ENCODE peak calls at places on chromosome 7, in five cellular contexts. M is transverse colon; O is endothelial cell; K is CD4-positive, alpha-beta T cell; S is upper lobe of left lung. V is an unnamed sample.

GRCh38 chr7:138396251-138397070 is 63.6 kb upstream of the TRIM24 start:
- DNase-seq in M (peak; percentile 17), O (no peak), K (no peak), S (peak; percentile 59), V (no peak)

GRCh38 chr7:12609556-12609955 is 39.0 kb downstream of the SCIN start:
- DNase-seq in M (no peak), O (no peak), K (no peak), S (no peak), V (no peak)

GRCh38 chr7:7932553-7932952 is 36.0 kb upstream of the GLCCI1 start:
- DNase-seq in M (no peak), O (no peak), K (no peak), S (no peak), V (no peak)

GRCh38 chr7:100629117-100629711 is 12.1 kb downstream of the TFR2 start:
- DNase-seq in M (peak; percentile 33), O (peak; percentile 71), K (no peak), S (peak; percentile 27), V (no peak)

GRCh38 chr7:1193593-1194424 is 33.8 kb upstream of the ZFAND2A start:
- DNase-seq in M (peak; percentile 41), O (peak; percentile 43), K (peak; percentile 22), S (peak; percentile 47), V (peak; percentile 22)

GRCh38 chr7:127651556-127652332 is at the start of gene SND1:
- DNase-seq in M (peak; percentile 99), O (peak; percentile 95), K (peak; percentile 98), S (peak; percentile 100), V (peak; percentile 94)

GRCh38 chr7:620052-620451 is 100.4 kb upstream of the PDGFA start:
- DNase-seq in M (peak; percentile 61), O (no peak), K (no peak), S (no peak), V (no peak)

GRCh38 chr7:48938539-48938938 is 14.2 kb downstream of the CDC14C start:
- DNase-seq in M (no peak), O (no peak), K (no peak), S (no peak), V (no peak)

GRCh38 chr7:94277236-94277635 is 117.5 kb upstream of the COL1A2 start:
- DNase-seq in M (no peak), O (no peak), K (no peak), S (no peak), V (no peak)

GRCh38 chr7:98073047-98073446 is 33.6 kb upstream of the LMTK2 start:
- DNase-seq in M (no peak), O (no peak), K (no peak), S (no peak), V (no peak)

GRCh38 chr7:96710544-96710943 is 898 bp upstream of the SEM1 start:
- DNase-seq in M (no peak), O (no peak), K (no peak), S (no peak), V (no peak)

GRCh38 chr7:135320277-135320676 is 86.6 kb downstream of the STRA8 start:
- DNase-seq in M (peak; percentile 69), O (no peak), K (no peak), S (peak; percentile 57), V (no peak)

GRCh38 chr7:96310106-96310505 is 11.8 kb downstream of the SLC25A13 start:
- DNase-seq in M (no peak), O (no peak), K (no peak), S (no peak), V (no peak)

GRCh38 chr7:55052081-55052480 is 33.3 kb downstream of the EGFR start:
- DNase-seq in M (no peak), O (no peak), K (no peak), S (no peak), V (no peak)